ENCODE peak calls at places on chromosomes 16 and 17, in five cellular contexts. O is pulmonary artery endothelial cell, F is EH, I is endothelial cell, N is renal cortical epithelial cell. A is an unnamed sample.

GRCh38 chr17:51152766-51153209 is 571 bp upstream of the NME1 start:
- DNase-seq in O (no peak), I (no peak), F (peak; percentile 35), N (peak; percentile 42), A (no peak)

GRCh38 chr17:82384730-82385429 is 13.3 kb downstream of the UTS2R start:
- DNase-seq in F (peak; percentile 49), I (no peak), O (no peak), N (peak; percentile 42), A (peak; percentile 96)

GRCh38 chr16:7086842-7087616 is 245.6 kb upstream of the RBFOX1 start:
- DNase-seq in I (peak; percentile 4), N (no peak), F (no peak), O (no peak), A (peak; percentile 42)

GRCh38 chr16:9050102-9050830 is 41.2 kb upstream of the HAPSTR1 start:
- DNase-seq in O (no peak), N (no peak), I (peak; percentile 41), F (no peak), A (no peak)

GRCh38 chr16:2824626-2825025 is 5.5 kb upstream of the ZG16B start:
- DNase-seq in I (no peak), O (no peak), F (no peak), N (no peak), A (no peak)

GRCh38 chr17:5793899-5794298 is 209.6 kb upstream of the NLRP1 start:
- DNase-seq in I (peak; percentile 41), F (no peak), N (no peak), O (no peak), A (peak; percentile 45)

GRCh38 chr16:2388139-2388874 is 40.9 kb upstream of the CCNF start:
- DNase-seq in F (no peak), O (no peak), N (no peak), I (no peak), A (no peak)

GRCh38 chr17:39791296-39791992 is 53.7 kb downstream of the GRB7 start:
- DNase-seq in O (no peak), N (no peak), F (peak; percentile 6), I (no peak), A (no peak)

GRCh38 chr16:12158428-12158827 is 181.9 kb downstream of the SNX29 start:
- DNase-seq in N (peak; percentile 95), F (peak; percentile 98), O (no peak), I (no peak), A (peak; percentile 97)

GRCh38 chr17:48915459-48916282 is 7.5 kb downstream of the UBE2Z start:
- DNase-seq in F (peak; percentile 91), N (peak; percentile 95), O (peak; percentile 33), I (no peak), A (peak; percentile 45)

GRCh38 chr17:64129765-64130558 is at the start of gene ERN1:
- DNase-seq in F (peak; percentile 96), O (peak; percentile 84), N (peak; percentile 67), I (peak; percentile 93), A (peak; percentile 93)

GRCh38 chr16:81463296-81463890 is 18.8 kb downstream of the CMIP start:
- DNase-seq in I (no peak), N (no peak), O (no peak), F (no peak), A (no peak)

GRCh38 chr16:89764711-89765201 is 43.4 kb downstream of the ZNF276 start:
- DNase-seq in I (no peak), F (no peak), O (no peak), N (no peak), A (no peak)

GRCh38 chr17:79622201-79622601 is 11.3 kb upstream of the RBFOX3 start:
- DNase-seq in O (no peak), F (no peak), I (no peak), N (no peak), A (peak; percentile 30)

GRCh38 chr16:81204794-81205680 is 33.5 kb upstream of the BCO1 start:
- DNase-seq in O (peak; percentile 13), I (peak; percentile 29), F (peak; percentile 60), N (peak; percentile 59), A (peak; percentile 60)

GRCh38 chr17:49998836-49999511 is 4.0 kb upstream of the DLX3 start:
- DNase-seq in O (no peak), I (no peak), F (no peak), N (no peak), A (no peak)

A was measured in myocyte.